ENCODE peak calls at places on chromosomes 3 and 15, in eight cellular contexts. One of them, this sample, is unnamed.

GRCh38 chr15:62991698-62992097 is 50.8 kb upstream of the TPM1 start:
- DNase-seq in CD8-positive, alpha-beta T cell: no peak
- DNase-seq in thoracic aorta: no peak
- DNase-seq in AG09309: no peak
- DNase-seq in uterus: no peak
- DNase-seq in transverse colon: no peak
- DNase-seq in dorsolateral prefrontal cortex: no peak
- DNase-seq in GM23338: no peak
- DNase-seq in this sample: no peak

GRCh38 chr3:3170998-3171397 is 8.5 kb downstream of the CRBN start:
- DNase-seq in CD8-positive, alpha-beta T cell: no peak
- DNase-seq in thoracic aorta: no peak
- DNase-seq in AG09309: no peak
- DNase-seq in uterus: no peak
- DNase-seq in transverse colon: no peak
- DNase-seq in dorsolateral prefrontal cortex: no peak
- DNase-seq in GM23338: peak; percentile 48
- DNase-seq in this sample: no peak

GRCh38 chr3:65963787-65964707 is 74.7 kb downstream of the MAGI1 start:
- DNase-seq in CD8-positive, alpha-beta T cell: no peak
- DNase-seq in thoracic aorta: no peak
- DNase-seq in AG09309: peak; percentile 74
- DNase-seq in uterus: no peak
- DNase-seq in transverse colon: no peak
- DNase-seq in dorsolateral prefrontal cortex: no peak
- DNase-seq in GM23338: peak; percentile 20
- DNase-seq in this sample: peak; percentile 57

GRCh38 chr15:31262143-31262530 is 64.5 kb upstream of the KLF13 start:
- DNase-seq in CD8-positive, alpha-beta T cell: no peak
- DNase-seq in thoracic aorta: no peak
- DNase-seq in AG09309: no peak
- DNase-seq in uterus: peak; percentile 3
- DNase-seq in transverse colon: no peak
- DNase-seq in dorsolateral prefrontal cortex: no peak
- DNase-seq in GM23338: no peak
- DNase-seq in this sample: no peak

GRCh38 chr15:90989040-90989768 is 5.1 kb downstream of the PRC1 start:
- DNase-seq in CD8-positive, alpha-beta T cell: no peak
- DNase-seq in thoracic aorta: no peak
- DNase-seq in AG09309: no peak
- DNase-seq in uterus: no peak
- DNase-seq in transverse colon: no peak
- DNase-seq in dorsolateral prefrontal cortex: no peak
- DNase-seq in GM23338: no peak
- DNase-seq in this sample: no peak

GRCh38 chr15:53346583-53346982 is 412.9 kb downstream of the WDR72 start:
- DNase-seq in CD8-positive, alpha-beta T cell: no peak
- DNase-seq in thoracic aorta: no peak
- DNase-seq in AG09309: no peak
- DNase-seq in uterus: no peak
- DNase-seq in transverse colon: no peak
- DNase-seq in dorsolateral prefrontal cortex: no peak
- DNase-seq in GM23338: no peak
- DNase-seq in this sample: no peak

GRCh38 chr3:111668912-111669488 is 73.9 kb upstream of the ZBED2 start:
- DNase-seq in CD8-positive, alpha-beta T cell: no peak
- DNase-seq in thoracic aorta: no peak
- DNase-seq in AG09309: peak; percentile 55
- DNase-seq in uterus: no peak
- DNase-seq in transverse colon: no peak
- DNase-seq in dorsolateral prefrontal cortex: no peak
- DNase-seq in GM23338: peak; percentile 84
- DNase-seq in this sample: peak; percentile 50

GRCh38 chr3:56197259-56197965 is 270.9 kb downstream of the ERC2 start:
- DNase-seq in CD8-positive, alpha-beta T cell: no peak
- DNase-seq in thoracic aorta: no peak
- DNase-seq in AG09309: no peak
- DNase-seq in uterus: no peak
- DNase-seq in transverse colon: no peak
- DNase-seq in dorsolateral prefrontal cortex: no peak
- DNase-seq in GM23338: no peak
- DNase-seq in this sample: no peak

GRCh38 chr3:43192028-43192427 is 86.1 kb upstream of the POMGNT2 start:
- DNase-seq in CD8-positive, alpha-beta T cell: no peak
- DNase-seq in thoracic aorta: no peak
- DNase-seq in AG09309: no peak
- DNase-seq in uterus: no peak
- DNase-seq in transverse colon: no peak
- DNase-seq in dorsolateral prefrontal cortex: no peak
- DNase-seq in GM23338: no peak
- DNase-seq in this sample: no peak

DNA sequence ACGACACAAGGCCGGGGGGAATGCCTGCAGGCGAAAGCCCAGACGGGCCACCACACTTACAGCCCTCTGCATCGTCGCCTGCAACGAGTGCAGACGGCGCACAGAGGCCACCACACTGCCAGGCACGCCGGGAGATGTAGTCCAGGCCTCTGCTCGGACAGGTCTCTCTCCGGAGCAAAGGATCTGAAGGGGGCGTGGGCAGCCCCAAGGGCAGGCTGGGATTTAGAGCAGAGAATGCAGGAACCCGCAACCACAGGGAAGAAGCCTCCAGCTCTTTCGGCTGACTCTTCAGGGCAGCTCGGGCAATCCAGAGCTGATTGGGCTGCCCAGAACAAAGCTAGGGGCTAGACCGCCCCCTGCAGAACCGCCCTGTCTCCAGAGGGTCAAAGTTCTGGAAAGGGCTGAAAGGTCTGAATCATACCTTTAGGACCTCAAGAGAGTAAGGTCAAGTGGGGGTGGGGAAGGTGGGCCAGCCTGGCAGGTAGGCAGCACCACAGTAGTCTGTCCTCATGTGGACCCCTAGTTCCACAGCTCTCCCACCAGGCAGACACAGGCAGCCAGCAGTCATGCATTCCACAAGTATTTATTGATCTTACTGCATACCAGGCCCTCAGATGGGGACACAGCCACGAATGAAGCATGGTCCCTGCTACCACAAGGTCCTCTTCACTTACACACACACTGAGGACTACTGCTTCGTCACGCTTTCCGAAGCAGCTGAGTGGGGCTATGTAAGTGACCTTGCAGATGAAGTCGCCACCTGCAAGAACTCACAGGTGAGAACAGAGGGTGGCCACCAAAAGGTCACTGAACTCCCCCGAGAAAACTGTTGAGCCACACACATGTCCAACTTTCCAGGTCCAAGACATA is at the start of gene AMT:
- DNase-seq in CD8-positive, alpha-beta T cell: no peak
- DNase-seq in thoracic aorta: no peak
- DNase-seq in AG09309: no peak
- DNase-seq in uterus: no peak
- DNase-seq in transverse colon: peak; percentile 61
- DNase-seq in dorsolateral prefrontal cortex: peak; percentile 78
- DNase-seq in GM23338: peak; percentile 96
- DNase-seq in this sample: no peak
- H3K4me3 ChIP-seq in CD8-positive, alpha-beta T cell: no peak within 1 kb of the TSS
- H3K4me3 ChIP-seq in thoracic aorta: peak within 1 kb of the TSS; percentile 63
- H3K4me3 ChIP-seq in AG09309: no peak within 1 kb of the TSS
- H3K4me3 ChIP-seq in uterus: no peak within 1 kb of the TSS
- H3K4me3 ChIP-seq in transverse colon: peak within 1 kb of the TSS; percentile 8
- H3K4me3 ChIP-seq in dorsolateral prefrontal cortex: peak within 1 kb of the TSS; percentile 50
- H3K4me3 ChIP-seq in GM23338: peak within 1 kb of the TSS; percentile 69
- H3K4me3 ChIP-seq in this sample: no peak within 1 kb of the TSS

GRCh38 chr3:72192572-72192971 is 407.6 kb upstream of the PROK2 start:
- DNase-seq in CD8-positive, alpha-beta T cell: no peak
- DNase-seq in thoracic aorta: no peak
- DNase-seq in AG09309: no peak
- DNase-seq in uterus: no peak
- DNase-seq in transverse colon: no peak
- DNase-seq in dorsolateral prefrontal cortex: no peak
- DNase-seq in GM23338: no peak
- DNase-seq in this sample: no peak

GRCh38 chr3:72195895-72196294 is 410.9 kb upstream of the PROK2 start:
- DNase-seq in CD8-positive, alpha-beta T cell: no peak
- DNase-seq in thoracic aorta: no peak
- DNase-seq in AG09309: no peak
- DNase-seq in uterus: no peak
- DNase-seq in transverse colon: no peak
- DNase-seq in dorsolateral prefrontal cortex: no peak
- DNase-seq in GM23338: no peak
- DNase-seq in this sample: no peak

GRCh38 chr3:72194464-72194857 is 409.5 kb upstream of the PROK2 start:
- DNase-seq in CD8-positive, alpha-beta T cell: no peak
- DNase-seq in thoracic aorta: no peak
- DNase-seq in AG09309: no peak
- DNase-seq in uterus: no peak
- DNase-seq in transverse colon: no peak
- DNase-seq in dorsolateral prefrontal cortex: no peak
- DNase-seq in GM23338: no peak
- DNase-seq in this sample: no peak

GRCh38 chr3:72191211-72191960 is 406.4 kb upstream of the PROK2 start:
- DNase-seq in CD8-positive, alpha-beta T cell: no peak
- DNase-seq in thoracic aorta: no peak
- DNase-seq in AG09309: peak; percentile 41
- DNase-seq in uterus: no peak
- DNase-seq in transverse colon: no peak
- DNase-seq in dorsolateral prefrontal cortex: no peak
- DNase-seq in GM23338: no peak
- DNase-seq in this sample: no peak

DNA sequence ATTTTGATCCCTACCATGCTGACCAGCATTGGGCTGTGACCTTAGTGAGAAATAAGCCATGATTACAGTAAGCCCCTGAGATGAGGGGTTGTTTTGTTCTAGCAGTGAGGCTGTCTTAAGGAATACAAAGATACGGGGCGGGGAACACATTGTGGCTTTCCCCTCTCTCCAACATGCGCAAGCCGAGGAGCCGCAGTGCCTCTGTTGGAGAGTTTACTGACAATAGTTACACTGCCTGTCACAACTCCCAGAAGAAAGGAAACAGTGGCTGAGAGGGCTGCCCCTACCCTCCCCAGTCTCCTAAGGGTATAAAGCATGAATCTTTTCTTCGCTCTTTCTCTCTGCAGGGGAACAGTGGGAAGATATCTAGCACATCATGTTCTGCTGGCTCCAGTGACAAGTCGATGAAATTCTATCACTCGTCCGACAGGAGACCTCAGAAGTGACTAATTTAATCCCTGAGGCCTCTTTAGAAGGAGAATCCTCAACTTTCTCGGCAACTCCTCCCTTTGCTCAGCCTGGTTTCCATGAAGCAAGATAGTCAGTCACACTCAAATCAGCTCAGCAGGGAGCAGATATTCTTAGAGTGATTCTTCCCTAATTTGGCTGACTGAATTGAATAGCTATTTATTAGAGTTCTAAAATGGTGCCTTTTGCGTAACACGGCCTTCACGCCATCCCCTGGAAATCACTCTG is 409.0 kb upstream of the PROK2 start:
- DNase-seq in CD8-positive, alpha-beta T cell: no peak
- DNase-seq in thoracic aorta: no peak
- DNase-seq in AG09309: peak; percentile 47
- DNase-seq in uterus: no peak
- DNase-seq in transverse colon: no peak
- DNase-seq in dorsolateral prefrontal cortex: no peak
- DNase-seq in GM23338: no peak
- DNase-seq in this sample: no peak
- TF ChIP-seq CTCF in CD8-positive, alpha-beta T cell: no peak
- TF ChIP-seq CTCF in thoracic aorta: no peak
- TF ChIP-seq CTCF in AG09309: no peak
- TF ChIP-seq CTCF in uterus: no peak
- TF ChIP-seq CTCF in transverse colon: no peak
- TF ChIP-seq CTCF in dorsolateral prefrontal cortex: no peak
- TF ChIP-seq CTCF in GM23338: no peak
- TF ChIP-seq CTCF in this sample: no peak

DNA sequence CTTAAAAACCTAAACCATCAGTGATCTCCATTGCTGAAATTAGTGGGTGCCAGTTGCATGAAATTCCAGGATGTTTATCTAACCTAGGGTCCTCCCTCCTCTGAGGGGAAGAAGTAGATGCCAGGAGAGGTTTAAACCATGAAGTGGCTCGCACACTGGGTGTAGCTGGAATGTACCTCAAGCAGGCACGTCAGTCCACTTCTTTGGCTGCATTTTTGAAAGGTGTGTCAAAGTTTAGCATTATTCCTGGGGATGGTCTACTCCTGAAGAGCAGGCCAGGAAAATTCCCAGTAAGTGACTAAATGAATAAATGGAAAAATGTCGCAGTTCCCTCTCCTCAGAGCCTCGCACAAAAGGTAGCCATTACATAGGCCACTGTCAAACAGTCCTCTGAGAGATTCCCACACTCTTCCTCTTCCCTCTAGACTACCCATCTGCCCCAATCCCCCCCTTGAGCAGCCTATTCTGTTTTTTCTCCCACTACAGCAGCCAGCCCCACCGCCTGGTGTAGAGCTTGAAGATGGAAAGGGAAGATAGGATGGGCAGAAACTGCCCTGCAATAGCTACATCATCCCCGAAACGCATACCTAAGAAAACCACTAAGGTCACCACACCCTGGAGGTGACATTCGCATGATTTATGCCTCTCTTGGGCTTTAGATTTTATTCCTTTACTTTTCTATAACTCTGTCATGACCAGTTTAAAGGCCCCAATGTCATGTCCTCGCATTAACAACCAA is 663 bp upstream of the TMOD3 start:
- DNase-seq in CD8-positive, alpha-beta T cell: no peak
- DNase-seq in thoracic aorta: no peak
- DNase-seq in AG09309: no peak
- DNase-seq in uterus: no peak
- DNase-seq in transverse colon: no peak
- DNase-seq in dorsolateral prefrontal cortex: no peak
- DNase-seq in GM23338: no peak
- DNase-seq in this sample: no peak
- H3K4me3 ChIP-seq in CD8-positive, alpha-beta T cell: no peak overlapping the region
- H3K4me3 ChIP-seq in thoracic aorta: peak overlapping the region; percentile 74
- H3K4me3 ChIP-seq in AG09309: no peak overlapping the region
- H3K4me3 ChIP-seq in uterus: no peak overlapping the region
- H3K4me3 ChIP-seq in transverse colon: no peak overlapping the region
- H3K4me3 ChIP-seq in dorsolateral prefrontal cortex: peak overlapping the region; percentile 98
- H3K4me3 ChIP-seq in GM23338: peak overlapping the region; percentile 67
- H3K4me3 ChIP-seq in this sample: peak overlapping the region; percentile 65

DNA sequence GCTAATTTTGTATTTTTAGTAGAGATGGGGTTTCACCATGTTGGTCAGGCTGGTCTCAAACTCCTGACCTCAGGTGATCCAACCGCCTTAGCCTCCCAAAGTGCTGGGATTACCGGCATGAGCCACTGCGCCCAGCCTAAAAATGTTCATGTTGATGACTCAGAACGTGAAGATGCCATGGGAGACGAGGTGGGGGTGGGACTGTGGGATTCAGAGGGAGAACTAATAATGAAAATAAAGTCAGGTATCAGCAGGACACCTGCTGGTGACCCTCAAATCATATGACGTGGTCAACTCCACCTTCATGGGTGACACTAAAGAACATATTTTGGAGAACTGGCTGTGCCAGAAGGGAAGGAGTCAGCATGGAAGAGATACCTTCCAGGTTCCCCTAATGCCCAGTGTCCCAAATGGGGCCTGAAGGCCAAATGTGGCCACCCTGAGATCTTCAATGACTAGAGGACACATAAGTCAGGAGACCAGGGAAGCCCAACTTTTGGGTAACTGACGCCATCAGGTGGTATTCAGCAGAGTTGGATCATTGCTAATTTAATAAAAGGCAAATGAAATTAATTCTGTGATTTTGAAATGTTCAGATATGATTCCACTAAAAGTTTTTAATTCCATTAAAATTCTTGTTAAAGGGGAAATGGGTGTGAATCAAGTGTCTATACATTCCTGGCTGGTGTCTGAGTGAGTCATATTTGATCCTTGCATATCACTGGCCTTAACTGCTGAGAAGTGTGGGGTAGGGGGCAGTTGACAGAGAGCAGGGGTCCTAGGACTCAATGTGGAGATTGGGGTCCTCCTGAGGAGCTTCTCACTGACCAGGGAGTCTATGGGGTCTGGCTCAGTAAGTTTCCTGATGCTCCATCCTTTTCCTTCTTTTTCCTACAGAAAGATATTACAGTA is 88.6 kb upstream of the GSK3B start:
- DNase-seq in CD8-positive, alpha-beta T cell: no peak
- DNase-seq in thoracic aorta: no peak
- DNase-seq in AG09309: no peak
- DNase-seq in uterus: no peak
- DNase-seq in transverse colon: no peak
- DNase-seq in dorsolateral prefrontal cortex: no peak
- DNase-seq in GM23338: peak; percentile 30
- DNase-seq in this sample: no peak
- TF ChIP-seq CTCF in CD8-positive, alpha-beta T cell: no peak
- TF ChIP-seq CTCF in thoracic aorta: no peak
- TF ChIP-seq CTCF in AG09309: peak; percentile 60
- TF ChIP-seq CTCF in uterus: no peak
- TF ChIP-seq CTCF in transverse colon: peak; percentile 28
- TF ChIP-seq CTCF in dorsolateral prefrontal cortex: no peak
- TF ChIP-seq CTCF in GM23338: peak; percentile 63
- TF ChIP-seq CTCF in this sample: peak; percentile 37